ENCODE peak calls at places on chromosomes 4 and X, in four cellular contexts. Q, G, V and K are unnamed samples.

GRCh38 chr4:38314663-38315062 is 349.3 kb upstream of the KLF3 start:
- DNase-seq in G (peak), V (no peak), Q (no peak), K (no peak)

GRCh38 chrX:15973299-15973698 is 118.7 kb upstream of the AP1S2 start:
- DNase-seq in G (no peak), Q (peak), V (peak), K (no peak)

GRCh38 chr4:67104145-67104544 is 441.2 kb downstream of the CENPC start:
- DNase-seq in G (no peak), Q (no peak), V (no peak), K (no peak)

GRCh38 chr4:47741200-47741599 is 96.7 kb downstream of the CORIN start:
- DNase-seq in V (no peak), Q (no peak), G (no peak), K (no peak)

GRCh38 chr4:53571936-53572580 is 19.2 kb downstream of the LNX1 start:
- DNase-seq in V (no peak), Q (no peak), G (no peak), K (no peak)

GRCh38 chr4:958314-958665 is 15.1 kb downstream of the DGKQ start:
- DNase-seq in G (no peak), Q (no peak), V (no peak), K (no peak)

GRCh38 chr4:3413675-3414420 is 27.9 kb upstream of the HGFAC start:
- DNase-seq in G (no peak), Q (no peak), V (no peak), K (no peak)

GRCh38 chr4:11051181-11051580 is 366.6 kb upstream of the CLNK start:
- DNase-seq in Q (no peak), G (no peak), V (no peak), K (no peak)

GRCh38 chrX:41490446-41490845 is 43.3 kb downstream of the NYX start:
- DNase-seq in Q (no peak), G (no peak), V (no peak), K (no peak)

GRCh38 chrX:85024044-85024443 is 20.4 kb downstream of the APOOL start:
- DNase-seq in V (no peak), G (peak), Q (no peak), K (no peak)

GRCh38 chr4:119237201-119237600 is 24.7 kb downstream of the USP53 start:
- DNase-seq in G (no peak), V (no peak), Q (no peak), K (no peak)

GRCh38 chr4:6009452-6009851 is 8.8 kb downstream of the C4orf50 start:
- DNase-seq in G (no peak), Q (no peak), V (no peak), K (no peak)

GRCh38 chrX:68498508-68499379 is at the start of gene YIPF6:
- DNase-seq in G (peak), V (peak), Q (peak), K (peak)

GRCh38 chrX:142688256-142688655 is 337.5 kb upstream of the SPANXN4 start:
- DNase-seq in Q (no peak), G (no peak), V (no peak), K (no peak)

GRCh38 chr4:185774076-185774731 is 37.8 kb downstream of the SORBS2 start:
- DNase-seq in Q (no peak), V (no peak), G (peak), K (no peak)

GRCh38 chr4:72326692-72327632 is 242.1 kb downstream of the ADAMTS3 start:
- DNase-seq in G (no peak), V (no peak), Q (no peak), K (no peak)

GRCh38 chr4:103306870-103307345 is 108.8 kb upstream of the CENPE start:
- DNase-seq in G (peak), V (no peak), Q (no peak), K (no peak)

GRCh38 chr4:56512166-56512565 is 6.6 kb downstream of the ARL9 start:
- DNase-seq in V (no peak), G (no peak), Q (no peak), K (no peak)

GRCh38 chrX:38516196-38516595 is 45.1 kb upstream of the TSPAN7 start:
- DNase-seq in Q (no peak), V (no peak), G (no peak), K (no peak)

GRCh38 chr4:54585321-54586000 is 72.3 kb upstream of the KIT start:
- DNase-seq in G (no peak), Q (peak), V (no peak), K (no peak)

GRCh38 chr4:38049545-38050170 is 89.5 kb downstream of the PTTG2 start:
- DNase-seq in G (no peak), Q (no peak), V (no peak), K (no peak)

GRCh38 chr4:88033309-88033708 is 25.9 kb downstream of the PKD2 start:
- DNase-seq in Q (peak), V (peak), G (peak), K (no peak)

GRCh38 chr4:54872246-54872645 is 214.5 kb downstream of the KIT start:
- DNase-seq in Q (peak), V (no peak), G (no peak), K (no peak)

GRCh38 chrX:28135378-28136047 is 154.3 kb upstream of the DCAF8L1 start:
- DNase-seq in Q (peak), G (no peak), V (no peak), K (no peak)

GRCh38 chr4:41145571-41146078 is 68.7 kb downstream of the APBB2 start:
- DNase-seq in V (no peak), Q (no peak), G (no peak), K (no peak)

GRCh38 chr4:773214-773613 is 52.7 kb downstream of the CPLX1 start:
- DNase-seq in G (no peak), V (no peak), Q (no peak), K (no peak)

GRCh38 chr4:140661550-140661949 is 92.8 kb upstream of the UCP1 start:
- DNase-seq in V (no peak), Q (no peak), G (no peak), K (no peak)

GRCh38 chrX:129039176-129039575 is 484.1 kb downstream of the SMARCA1 start:
- DNase-seq in Q (no peak), G (no peak), V (no peak), K (no peak)

GRCh38 chr4:114217150-114217817 is 237.8 kb upstream of the ARSJ start:
- DNase-seq in G (no peak), Q (no peak), V (no peak), K (no peak)

GRCh38 chr4:13483142-13484044 is 747 bp downstream of the RAB28 start:
- DNase-seq in G (peak), Q (peak), V (peak), K (no peak)

GRCh38 chr4:107896651-107897050 is 34.7 kb upstream of the CYP2U1 start:
- DNase-seq in G (no peak), V (no peak), Q (no peak), K (no peak)

GRCh38 chrX:79721234-79721633 is 293.3 kb upstream of the TBX22 start:
- DNase-seq in V (no peak), G (no peak), Q (no peak), K (no peak)

GRCh38 chr4:110460074-110460761 is 15.7 kb upstream of the ENPEP start:
- DNase-seq in V (no peak), Q (no peak), G (no peak), K (no peak)

GRCh38 chrX:134780908-134781307 is 122.6 kb upstream of the PLAC1 start:
- DNase-seq in Q (no peak), V (no peak), G (no peak), K (no peak)

GRCh38 chr4:157043131-157043530 is 32.8 kb upstream of the GLRB start:
- DNase-seq in G (no peak), V (peak), Q (peak), K (no peak)

GRCh38 chrX:151754042-151754419 is 19.5 kb downstream of the CNGA2 start:
- DNase-seq in Q (peak), V (no peak), G (peak), K (no peak)

GRCh38 chrX:129777218-129777768 is 2.5 kb upstream of the SASH3 start:
- DNase-seq in Q (no peak), V (no peak), G (peak), K (peak)

DNA sequence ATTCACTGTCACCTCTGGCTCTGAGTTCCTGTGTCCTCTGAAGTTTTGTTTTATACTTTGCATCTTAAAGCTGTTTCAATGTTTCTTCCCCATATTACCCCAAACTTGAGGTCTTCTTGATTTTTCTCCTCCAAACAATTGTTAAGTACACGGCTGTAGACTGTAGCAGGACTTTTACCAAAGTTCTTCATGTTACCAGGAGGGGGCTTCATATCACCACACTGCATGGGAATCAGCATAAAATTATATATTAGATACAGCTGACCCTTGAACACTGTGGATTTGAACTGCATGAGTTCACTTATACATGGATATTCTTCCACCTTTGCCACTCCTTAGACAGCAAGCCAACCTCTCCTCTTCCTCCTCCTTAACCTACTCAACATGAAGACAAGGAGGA is 56.6 kb downstream of the SPATA18 start:
- DNase-seq in G (no peak), V (no peak), Q (no peak), K (no peak)
- TF ChIP-seq CTCF in G (no peak), V (peak), Q (peak), K (no peak)

DNA sequence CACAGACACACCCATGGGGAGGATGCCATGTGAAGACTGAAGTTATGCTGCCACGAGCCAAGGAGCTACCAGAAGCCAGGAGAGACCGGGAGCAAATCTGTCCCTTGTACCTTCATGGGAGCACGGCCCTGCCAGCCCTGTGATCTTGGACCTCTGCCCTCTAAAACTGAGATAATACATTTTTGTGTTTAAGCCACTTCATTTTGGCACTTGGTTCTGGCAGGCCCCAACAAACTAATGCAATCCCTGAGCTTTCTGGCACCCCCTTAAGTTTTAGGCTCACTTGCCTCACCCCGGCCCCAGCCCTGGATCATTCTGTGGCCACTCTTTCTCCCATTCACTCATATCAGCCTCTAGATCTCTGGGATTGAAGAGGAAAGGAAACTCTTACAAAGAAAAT is 35.4 kb downstream of the SEL1L3 start:
- DNase-seq in G (no peak), Q (no peak), V (no peak), K (no peak)
- TF ChIP-seq CTCF in G (no peak), Q (no peak), V (no peak), K (no peak)

DNA sequence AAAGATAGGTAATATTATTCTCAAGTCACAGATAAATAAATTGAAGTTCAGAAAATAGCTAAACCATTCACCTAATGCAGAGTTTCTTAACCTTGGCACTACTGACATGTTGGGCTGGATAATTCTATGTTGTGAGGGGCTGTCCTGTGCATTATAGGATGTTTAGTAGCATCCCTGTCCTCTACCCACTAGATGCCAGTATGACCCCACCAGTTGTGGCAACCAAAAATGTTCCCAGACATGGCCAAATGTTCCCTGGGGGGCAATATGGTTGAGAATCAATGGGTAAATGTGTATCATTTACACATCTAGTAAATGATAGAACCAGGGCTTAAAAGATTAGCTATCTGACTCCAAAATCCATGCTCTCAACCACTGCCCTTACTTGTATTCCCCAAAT is 140.9 kb downstream of the COL4A6 start:
- DNase-seq in V (no peak), Q (no peak), G (no peak), K (no peak)
- TF ChIP-seq CTCF in V (no peak), Q (peak), G (no peak), K (no peak)

GRCh38 chrX:131626681-131627296 is 82.9 kb downstream of the OR13H1 start:
- DNase-seq in V (no peak), G (no peak), Q (no peak), K (no peak)
- TF ChIP-seq CTCF in V (no peak), G (no peak), Q (no peak), K (no peak)

DNA sequence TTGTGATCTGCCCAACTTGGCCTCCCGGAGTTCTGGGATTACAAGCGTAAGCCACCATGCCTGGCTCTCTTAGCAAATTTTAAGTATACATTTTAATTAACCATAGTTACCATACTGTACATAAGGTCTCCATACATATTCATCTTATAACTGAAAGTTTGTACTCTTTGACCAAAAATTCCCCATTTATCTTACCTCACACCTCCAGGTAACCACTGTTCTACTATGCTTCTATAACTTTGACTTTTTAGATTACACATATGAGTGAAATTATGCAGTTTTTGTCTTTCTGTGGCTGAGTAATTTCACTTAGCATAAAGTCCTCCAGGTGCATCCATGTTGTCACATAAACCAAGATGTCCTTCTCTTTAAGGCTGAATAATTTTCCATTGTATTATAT is 17.4 kb downstream of the C4orf51 start:
- DNase-seq in V (no peak), Q (no peak), G (no peak), K (no peak)
- TF ChIP-seq CTCF in V (no peak), Q (no peak), G (no peak), K (no peak)

GRCh38 chr4:122826000-122826595 is 533 bp upstream of the FGF2 start:
- DNase-seq in Q (peak), V (no peak), G (no peak), K (no peak)

GRCh38 chr4:122827899-122828601 is 1.4 kb downstream of the FGF2 start:
- DNase-seq in G (peak), V (no peak), Q (peak), K (no peak)

GRCh38 chr4:122826596-122827257 is at the start of gene FGF2:
- DNase-seq in V (no peak), G (peak), Q (peak), K (peak)

GRCh38 chr4:122824616-122825015 is 2.0 kb upstream of the FGF2 start:
- DNase-seq in Q (no peak), V (no peak), G (no peak), K (no peak)

GRCh38 chr4:122827258-122827887 is 742 bp downstream of the FGF2 start:
- DNase-seq in V (no peak), Q (peak), G (peak), K (peak)
- TF ChIP-seq CTCF in V (no peak), Q (peak), G (no peak), K (no peak)